ENCODE peak calls at places on chromosomes 4 and X, in ten cellular contexts. One of them, this sample, is unnamed. For H3K36me3 and H3K4me1, the result is how much of the 10 kb centered on the place peaks cover.

GRCh38 chrX:10177620-10178019 is 20.8 kb downstream of the CLCN4 start:
- DNase-seq in naive thymus-derived CD4-positive, alpha-beta T cell: no peak
- DNase-seq in sigmoid colon: no peak
- DNase-seq in colonic mucosa: no peak
- DNase-seq in psoas muscle: no peak
- DNase-seq in ovary: no peak
- DNase-seq in cardiac muscle cell: peak
- DNase-seq in neuronal stem cell: no peak
- DNase-seq in CD8-positive, alpha-beta memory T cell: no peak
- DNase-seq in IMR-90: peak
- DNase-seq in this sample: no peak

GRCh38 chr4:61493470-61493869 is 293.3 kb downstream of the ADGRL3 start:
- DNase-seq in naive thymus-derived CD4-positive, alpha-beta T cell: no peak
- DNase-seq in sigmoid colon: no peak
- DNase-seq in colonic mucosa: no peak
- DNase-seq in psoas muscle: no peak
- DNase-seq in ovary: no peak
- DNase-seq in cardiac muscle cell: no peak
- DNase-seq in neuronal stem cell: peak
- DNase-seq in CD8-positive, alpha-beta memory T cell: no peak
- DNase-seq in IMR-90: no peak
- DNase-seq in this sample: no peak

GRCh38 chr4:133147922-133148689 is 988 bp upstream of the PCDH10 start:
- DNase-seq in naive thymus-derived CD4-positive, alpha-beta T cell: no peak
- DNase-seq in sigmoid colon: peak
- DNase-seq in colonic mucosa: no peak
- DNase-seq in psoas muscle: no peak
- DNase-seq in ovary: no peak
- DNase-seq in cardiac muscle cell: peak
- DNase-seq in neuronal stem cell: peak
- DNase-seq in CD8-positive, alpha-beta memory T cell: no peak
- DNase-seq in IMR-90: peak
- DNase-seq in this sample: no peak

GRCh38 chr4:20618010-20618409 is 82.2 kb upstream of the PACRGL start:
- DNase-seq in naive thymus-derived CD4-positive, alpha-beta T cell: no peak
- DNase-seq in sigmoid colon: peak
- DNase-seq in colonic mucosa: no peak
- DNase-seq in psoas muscle: peak
- DNase-seq in ovary: peak
- DNase-seq in cardiac muscle cell: peak
- DNase-seq in neuronal stem cell: peak
- DNase-seq in CD8-positive, alpha-beta memory T cell: no peak
- DNase-seq in IMR-90: no peak
- DNase-seq in this sample: no peak

GRCh38 chr4:86587016-86587713 is 7.0 kb upstream of the PTPN13 start:
- DNase-seq in naive thymus-derived CD4-positive, alpha-beta T cell: no peak
- DNase-seq in sigmoid colon: no peak
- DNase-seq in colonic mucosa: no peak
- DNase-seq in psoas muscle: no peak
- DNase-seq in ovary: no peak
- DNase-seq in cardiac muscle cell: no peak
- DNase-seq in neuronal stem cell: no peak
- DNase-seq in CD8-positive, alpha-beta memory T cell: no peak
- DNase-seq in IMR-90: no peak
- DNase-seq in this sample: no peak

GRCh38 chrX:34058005-34058404 is 74.1 kb downstream of the FAM47A start:
- DNase-seq in naive thymus-derived CD4-positive, alpha-beta T cell: no peak
- DNase-seq in sigmoid colon: no peak
- DNase-seq in colonic mucosa: no peak
- DNase-seq in psoas muscle: no peak
- DNase-seq in ovary: no peak
- DNase-seq in cardiac muscle cell: no peak
- DNase-seq in neuronal stem cell: no peak
- DNase-seq in CD8-positive, alpha-beta memory T cell: no peak
- DNase-seq in IMR-90: no peak
- DNase-seq in this sample: no peak

GRCh38 chrX:136159615-136160025 is 12.3 kb downstream of the FHL1 start:
- DNase-seq in naive thymus-derived CD4-positive, alpha-beta T cell: no peak
- DNase-seq in sigmoid colon: peak
- DNase-seq in colonic mucosa: no peak
- DNase-seq in psoas muscle: no peak
- DNase-seq in ovary: no peak
- DNase-seq in cardiac muscle cell: no peak
- DNase-seq in neuronal stem cell: no peak
- DNase-seq in CD8-positive, alpha-beta memory T cell: no peak
- DNase-seq in IMR-90: no peak
- DNase-seq in this sample: no peak

GRCh38 chrX:86829786-86830185 is 681.5 kb downstream of the DACH2 start:
- DNase-seq in naive thymus-derived CD4-positive, alpha-beta T cell: no peak
- DNase-seq in sigmoid colon: no peak
- DNase-seq in colonic mucosa: no peak
- DNase-seq in psoas muscle: no peak
- DNase-seq in ovary: no peak
- DNase-seq in cardiac muscle cell: no peak
- DNase-seq in neuronal stem cell: no peak
- DNase-seq in CD8-positive, alpha-beta memory T cell: no peak
- DNase-seq in IMR-90: no peak
- DNase-seq in this sample: no peak

GRCh38 chr4:33184684-33185083 is 2464.5 kb downstream of the PCDH7 start:
- DNase-seq in naive thymus-derived CD4-positive, alpha-beta T cell: no peak
- DNase-seq in sigmoid colon: no peak
- DNase-seq in colonic mucosa: no peak
- DNase-seq in psoas muscle: no peak
- DNase-seq in ovary: no peak
- DNase-seq in cardiac muscle cell: no peak
- DNase-seq in neuronal stem cell: no peak
- DNase-seq in CD8-positive, alpha-beta memory T cell: no peak
- DNase-seq in IMR-90: no peak
- DNase-seq in this sample: no peak

GRCh38 chrX:111914398-111915092 is 38.6 kb downstream of the TRPC5OS start:
- DNase-seq in naive thymus-derived CD4-positive, alpha-beta T cell: no peak
- DNase-seq in sigmoid colon: no peak
- DNase-seq in colonic mucosa: no peak
- DNase-seq in psoas muscle: no peak
- DNase-seq in ovary: no peak
- DNase-seq in cardiac muscle cell: no peak
- DNase-seq in neuronal stem cell: no peak
- DNase-seq in CD8-positive, alpha-beta memory T cell: no peak
- DNase-seq in IMR-90: peak
- DNase-seq in this sample: no peak

GRCh38 chrX:95330292-95330691 is 1354.3 kb upstream of the DIAPH2 start:
- DNase-seq in naive thymus-derived CD4-positive, alpha-beta T cell: no peak
- DNase-seq in sigmoid colon: no peak
- DNase-seq in colonic mucosa: no peak
- DNase-seq in psoas muscle: no peak
- DNase-seq in ovary: no peak
- DNase-seq in cardiac muscle cell: no peak
- DNase-seq in neuronal stem cell: no peak
- DNase-seq in CD8-positive, alpha-beta memory T cell: no peak
- DNase-seq in IMR-90: no peak
- DNase-seq in this sample: no peak

GRCh38 chrX:95332530-95332929 is 1352.1 kb upstream of the DIAPH2 start:
- DNase-seq in naive thymus-derived CD4-positive, alpha-beta T cell: no peak
- DNase-seq in sigmoid colon: no peak
- DNase-seq in colonic mucosa: no peak
- DNase-seq in psoas muscle: no peak
- DNase-seq in ovary: no peak
- DNase-seq in cardiac muscle cell: no peak
- DNase-seq in neuronal stem cell: no peak
- DNase-seq in CD8-positive, alpha-beta memory T cell: no peak
- DNase-seq in IMR-90: no peak
- DNase-seq in this sample: no peak
- H3K36me3 ChIP-seq in naive thymus-derived CD4-positive, alpha-beta T cell: under half
- H3K36me3 ChIP-seq in sigmoid colon: under half
- H3K36me3 ChIP-seq in colonic mucosa: under half
- H3K36me3 ChIP-seq in psoas muscle: under half
- H3K36me3 ChIP-seq in ovary: under half
- H3K36me3 ChIP-seq in cardiac muscle cell: under half
- H3K36me3 ChIP-seq in neuronal stem cell: under half
- H3K36me3 ChIP-seq in CD8-positive, alpha-beta memory T cell: under half
- H3K36me3 ChIP-seq in IMR-90: under half
- H3K36me3 ChIP-seq in this sample: under half

DNA sequence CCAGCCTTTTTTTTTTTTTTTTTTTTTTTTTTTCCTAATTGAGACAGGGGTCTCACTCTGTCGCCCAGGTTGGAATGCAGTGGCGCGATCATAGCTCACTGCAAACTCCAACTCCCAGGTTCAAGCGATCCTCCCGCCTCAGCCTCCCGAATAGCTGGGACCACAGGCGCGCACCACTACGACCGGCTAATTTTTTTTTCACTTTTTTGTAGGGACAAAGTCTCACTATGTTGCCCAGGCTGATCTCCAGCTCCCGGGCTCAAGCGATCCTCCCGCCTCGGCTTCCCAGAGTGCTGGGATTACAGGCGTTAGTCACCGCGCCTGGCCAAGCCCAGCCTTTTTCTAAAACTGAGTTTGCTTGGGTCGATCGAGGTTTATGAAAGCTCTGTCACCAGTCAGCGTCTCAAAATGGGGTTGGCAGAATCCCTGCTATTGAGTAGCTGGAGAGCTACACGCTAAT is 1.3 kb upstream of the OTUD5 start:
- DNase-seq in naive thymus-derived CD4-positive, alpha-beta T cell: peak
- DNase-seq in sigmoid colon: peak
- DNase-seq in colonic mucosa: peak
- DNase-seq in psoas muscle: peak
- DNase-seq in ovary: peak
- DNase-seq in cardiac muscle cell: peak
- DNase-seq in neuronal stem cell: no peak
- DNase-seq in CD8-positive, alpha-beta memory T cell: peak
- DNase-seq in IMR-90: peak
- DNase-seq in this sample: no peak
- H3K4me1 ChIP-seq in naive thymus-derived CD4-positive, alpha-beta T cell: under half
- H3K4me1 ChIP-seq in sigmoid colon: under half
- H3K4me1 ChIP-seq in colonic mucosa: under half
- H3K4me1 ChIP-seq in psoas muscle: under half
- H3K4me1 ChIP-seq in ovary: under half
- H3K4me1 ChIP-seq in cardiac muscle cell: under half
- H3K4me1 ChIP-seq in neuronal stem cell: under half
- H3K4me1 ChIP-seq in CD8-positive, alpha-beta memory T cell: under half
- H3K4me1 ChIP-seq in IMR-90: under half
- H3K4me1 ChIP-seq in this sample: under half

GRCh38 chr4:106315968-106316772 is at the start of the genes AIMP1 and TBCK:
- DNase-seq in naive thymus-derived CD4-positive, alpha-beta T cell: peak
- DNase-seq in sigmoid colon: peak
- DNase-seq in colonic mucosa: peak
- DNase-seq in psoas muscle: peak
- DNase-seq in ovary: peak
- DNase-seq in cardiac muscle cell: peak
- DNase-seq in neuronal stem cell: peak
- DNase-seq in CD8-positive, alpha-beta memory T cell: peak
- DNase-seq in IMR-90: peak
- DNase-seq in this sample: peak

GRCh38 chr4:106315476-106315967 is 487 bp downstream of the TBCK start:
- DNase-seq in naive thymus-derived CD4-positive, alpha-beta T cell: peak
- DNase-seq in sigmoid colon: no peak
- DNase-seq in colonic mucosa: peak
- DNase-seq in psoas muscle: no peak
- DNase-seq in ovary: no peak
- DNase-seq in cardiac muscle cell: no peak
- DNase-seq in neuronal stem cell: no peak
- DNase-seq in CD8-positive, alpha-beta memory T cell: no peak
- DNase-seq in IMR-90: peak
- DNase-seq in this sample: peak

GRCh38 chr4:106312997-106313522 is 2.9 kb downstream of the TBCK start:
- DNase-seq in naive thymus-derived CD4-positive, alpha-beta T cell: no peak
- DNase-seq in sigmoid colon: no peak
- DNase-seq in colonic mucosa: no peak
- DNase-seq in psoas muscle: no peak
- DNase-seq in ovary: no peak
- DNase-seq in cardiac muscle cell: no peak
- DNase-seq in neuronal stem cell: no peak
- DNase-seq in CD8-positive, alpha-beta memory T cell: no peak
- DNase-seq in IMR-90: no peak
- DNase-seq in this sample: no peak

GRCh38 chr4:106316773-106317409 is 541 bp downstream of the AIMP1 start:
- DNase-seq in naive thymus-derived CD4-positive, alpha-beta T cell: no peak
- DNase-seq in sigmoid colon: no peak
- DNase-seq in colonic mucosa: no peak
- DNase-seq in psoas muscle: no peak
- DNase-seq in ovary: no peak
- DNase-seq in cardiac muscle cell: no peak
- DNase-seq in neuronal stem cell: no peak
- DNase-seq in CD8-positive, alpha-beta memory T cell: no peak
- DNase-seq in IMR-90: no peak
- DNase-seq in this sample: no peak

GRCh38 chr4:106314960-106315359 is 1.0 kb downstream of the TBCK start:
- DNase-seq in naive thymus-derived CD4-positive, alpha-beta T cell: peak
- DNase-seq in sigmoid colon: no peak
- DNase-seq in colonic mucosa: no peak
- DNase-seq in psoas muscle: no peak
- DNase-seq in ovary: no peak
- DNase-seq in cardiac muscle cell: no peak
- DNase-seq in neuronal stem cell: no peak
- DNase-seq in CD8-positive, alpha-beta memory T cell: no peak
- DNase-seq in IMR-90: no peak
- DNase-seq in this sample: no peak
- H3K27ac ChIP-seq in naive thymus-derived CD4-positive, alpha-beta T cell: peak
- H3K27ac ChIP-seq in sigmoid colon: peak
- H3K27ac ChIP-seq in colonic mucosa: no peak
- H3K27ac ChIP-seq in psoas muscle: no peak
- H3K27ac ChIP-seq in ovary: no peak
- H3K27ac ChIP-seq in cardiac muscle cell: peak
- H3K27ac ChIP-seq in neuronal stem cell: no peak
- H3K27ac ChIP-seq in CD8-positive, alpha-beta memory T cell: peak
- H3K27ac ChIP-seq in IMR-90: no peak
- H3K27ac ChIP-seq in this sample: peak

GRCh38 chr4:866068-866760 is 40.3 kb upstream of the CPLX1 start:
- DNase-seq in naive thymus-derived CD4-positive, alpha-beta T cell: no peak
- DNase-seq in sigmoid colon: no peak
- DNase-seq in colonic mucosa: no peak
- DNase-seq in psoas muscle: no peak
- DNase-seq in ovary: no peak
- DNase-seq in cardiac muscle cell: no peak
- DNase-seq in neuronal stem cell: no peak
- DNase-seq in CD8-positive, alpha-beta memory T cell: no peak
- DNase-seq in IMR-90: no peak
- DNase-seq in this sample: no peak

GRCh38 chr4:865121-865465 is 39.2 kb upstream of the CPLX1 start:
- DNase-seq in naive thymus-derived CD4-positive, alpha-beta T cell: no peak
- DNase-seq in sigmoid colon: no peak
- DNase-seq in colonic mucosa: no peak
- DNase-seq in psoas muscle: no peak
- DNase-seq in ovary: no peak
- DNase-seq in cardiac muscle cell: no peak
- DNase-seq in neuronal stem cell: no peak
- DNase-seq in CD8-positive, alpha-beta memory T cell: no peak
- DNase-seq in IMR-90: no peak
- DNase-seq in this sample: no peak

GRCh38 chr4:866761-867390 is 40.9 kb upstream of the CPLX1 start:
- DNase-seq in naive thymus-derived CD4-positive, alpha-beta T cell: no peak
- DNase-seq in sigmoid colon: no peak
- DNase-seq in colonic mucosa: no peak
- DNase-seq in psoas muscle: no peak
- DNase-seq in ovary: no peak
- DNase-seq in cardiac muscle cell: no peak
- DNase-seq in neuronal stem cell: no peak
- DNase-seq in CD8-positive, alpha-beta memory T cell: no peak
- DNase-seq in IMR-90: no peak
- DNase-seq in this sample: no peak

GRCh38 chr4:865572-865971 is 39.6 kb upstream of the CPLX1 start:
- DNase-seq in naive thymus-derived CD4-positive, alpha-beta T cell: no peak
- DNase-seq in sigmoid colon: no peak
- DNase-seq in colonic mucosa: no peak
- DNase-seq in psoas muscle: no peak
- DNase-seq in ovary: no peak
- DNase-seq in cardiac muscle cell: no peak
- DNase-seq in neuronal stem cell: no peak
- DNase-seq in CD8-positive, alpha-beta memory T cell: no peak
- DNase-seq in IMR-90: no peak
- DNase-seq in this sample: no peak

GRCh38 chr4:864456-865120 is 38.7 kb upstream of the CPLX1 start:
- DNase-seq in naive thymus-derived CD4-positive, alpha-beta T cell: no peak
- DNase-seq in sigmoid colon: no peak
- DNase-seq in colonic mucosa: no peak
- DNase-seq in psoas muscle: no peak
- DNase-seq in ovary: no peak
- DNase-seq in cardiac muscle cell: no peak
- DNase-seq in neuronal stem cell: no peak
- DNase-seq in CD8-positive, alpha-beta memory T cell: no peak
- DNase-seq in IMR-90: no peak
- DNase-seq in this sample: no peak
- H3K36me3 ChIP-seq in naive thymus-derived CD4-positive, alpha-beta T cell: under half
- H3K36me3 ChIP-seq in sigmoid colon: half or more
- H3K36me3 ChIP-seq in colonic mucosa: under half
- H3K36me3 ChIP-seq in psoas muscle: half or more
- H3K36me3 ChIP-seq in ovary: under half
- H3K36me3 ChIP-seq in cardiac muscle cell: under half
- H3K36me3 ChIP-seq in neuronal stem cell: under half
- H3K36me3 ChIP-seq in CD8-positive, alpha-beta memory T cell: under half
- H3K36me3 ChIP-seq in IMR-90: half or more
- H3K36me3 ChIP-seq in this sample: under half